ENCODE peak calls at places on chromosomes 16 and 17, in four cellular contexts. One of them, this sample, is unnamed.

GRCh38 chr16:30867747-30868146 is 26.1 kb downstream of the BCL7C start:
- DNase-seq in HepG2: no peak
- DNase-seq in SK-N-SH: peak; percentile 34
- DNase-seq in K562: no peak
- DNase-seq in this sample: no peak

GRCh38 chr17:50769884-50770283 is 2.6 kb upstream of the ANKRD40CL start:
- DNase-seq in K562: no peak
- DNase-seq in HepG2: no peak
- DNase-seq in SK-N-SH: no peak
- DNase-seq in this sample: no peak

GRCh38 chr17:44829558-44830358 is at the start of gene GJC1:
- DNase-seq in HepG2: no peak
- DNase-seq in SK-N-SH: peak; percentile 91
- DNase-seq in K562: peak; percentile 71
- DNase-seq in this sample: no peak

GRCh38 chr16:57758331-57759117 is 23.0 kb downstream of the KATNB1 start:
- DNase-seq in SK-N-SH: no peak
- DNase-seq in K562: no peak
- DNase-seq in HepG2: no peak
- DNase-seq in this sample: no peak

GRCh38 chr16:61823326-61823725 is 212.9 kb downstream of the CDH8 start:
- DNase-seq in HepG2: no peak
- DNase-seq in K562: no peak
- DNase-seq in SK-N-SH: no peak
- DNase-seq in this sample: no peak

GRCh38 chr17:2948721-2949468 is 114.5 kb downstream of the OR1D5 start:
- DNase-seq in SK-N-SH: no peak
- DNase-seq in HepG2: no peak
- DNase-seq in K562: no peak
- DNase-seq in this sample: no peak

GRCh38 chr17:1300580-1300905 is 21.1 kb downstream of the TRARG1 start:
- DNase-seq in HepG2: no peak
- DNase-seq in K562: no peak
- DNase-seq in SK-N-SH: no peak
- DNase-seq in this sample: no peak

GRCh38 chr17:68566145-68566738 is 34.9 kb downstream of the FAM20A start:
- DNase-seq in HepG2: no peak
- DNase-seq in K562: no peak
- DNase-seq in SK-N-SH: no peak
- DNase-seq in this sample: no peak

GRCh38 chr17:63822537-63822936 is 4.7 kb upstream of the PSMC5 start:
- DNase-seq in SK-N-SH: no peak
- DNase-seq in HepG2: no peak
- DNase-seq in K562: no peak
- DNase-seq in this sample: no peak

GRCh38 chr16:66984902-66985311 is 3.5 kb upstream of the CES4A start:
- DNase-seq in SK-N-SH: no peak
- DNase-seq in HepG2: no peak
- DNase-seq in K562: no peak
- DNase-seq in this sample: no peak

GRCh38 chr16:21982108-21982507 is 18.8 kb downstream of the PDZD9 start:
- DNase-seq in K562: no peak
- DNase-seq in SK-N-SH: no peak
- DNase-seq in HepG2: no peak
- DNase-seq in this sample: no peak

GRCh38 chr17:77540975-77541374 is 400.2 kb downstream of the SEC14L1 start:
- DNase-seq in HepG2: no peak
- DNase-seq in SK-N-SH: no peak
- DNase-seq in K562: no peak
- DNase-seq in this sample: no peak

GRCh38 chr16:7513429-7513828 is 180.8 kb downstream of the RBFOX1 start:
- DNase-seq in HepG2: peak; percentile 13
- DNase-seq in K562: peak; percentile 61
- DNase-seq in SK-N-SH: peak; percentile 32
- DNase-seq in this sample: no peak

GRCh38 chr17:28484296-28484695 is 10.9 kb downstream of the SLC13A2 start:
- DNase-seq in SK-N-SH: no peak
- DNase-seq in HepG2: no peak
- DNase-seq in K562: no peak
- DNase-seq in this sample: peak; percentile 79

GRCh38 chr16:23225109-23225508 is 42.6 kb downstream of the SCNN1G start:
- DNase-seq in K562: no peak
- DNase-seq in HepG2: no peak
- DNase-seq in SK-N-SH: no peak
- DNase-seq in this sample: no peak

GRCh38 chr17:1470071-1470773 is 14.2 kb upstream of the CRK start:
- DNase-seq in SK-N-SH: no peak
- DNase-seq in HepG2: no peak
- DNase-seq in K562: no peak
- DNase-seq in this sample: no peak

GRCh38 chr17:7173687-7174602 is 5.2 kb downstream of the ASGR1 start:
- DNase-seq in SK-N-SH: peak; percentile 58
- DNase-seq in K562: no peak
- DNase-seq in HepG2: no peak
- DNase-seq in this sample: no peak

GRCh38 chr16:70746708-70747424 is 54.1 kb downstream of the VAC14 start:
- DNase-seq in K562: peak; percentile 79
- DNase-seq in HepG2: peak; percentile 99
- DNase-seq in SK-N-SH: no peak
- DNase-seq in this sample: no peak

GRCh38 chr17:7380321-7380720 is 568 bp upstream of the TNK1 start:
- DNase-seq in K562: no peak
- DNase-seq in SK-N-SH: peak; percentile 54
- DNase-seq in HepG2: no peak
- DNase-seq in this sample: no peak

GRCh38 chr16:65809627-65810026 is 556.9 kb upstream of the CDH5 start:
- DNase-seq in HepG2: no peak
- DNase-seq in SK-N-SH: no peak
- DNase-seq in K562: no peak
- DNase-seq in this sample: no peak

GRCh38 chr17:77042688-77043330 is 98.0 kb upstream of the SEC14L1 start:
- DNase-seq in SK-N-SH: no peak
- DNase-seq in HepG2: no peak
- DNase-seq in K562: no peak
- DNase-seq in this sample: no peak

GRCh38 chr17:81519284-81520020 is 6.9 kb upstream of the ACTG1 start:
- DNase-seq in HepG2: no peak
- DNase-seq in K562: peak; percentile 91
- DNase-seq in SK-N-SH: no peak
- DNase-seq in this sample: no peak

GRCh38 chr16:83901101-83901500 is 2.2 kb downstream of the MLYCD start:
- DNase-seq in SK-N-SH: no peak
- DNase-seq in HepG2: no peak
- DNase-seq in K562: no peak
- DNase-seq in this sample: no peak

GRCh38 chr16:83898463-83899271 is at the start of gene MLYCD:
- DNase-seq in SK-N-SH: peak; percentile 98
- DNase-seq in K562: peak; percentile 99
- DNase-seq in HepG2: peak; percentile 76
- DNase-seq in this sample: no peak

GRCh38 chr16:83900611-83901010 is 1.7 kb downstream of the MLYCD start:
- DNase-seq in K562: no peak
- DNase-seq in HepG2: no peak
- DNase-seq in SK-N-SH: no peak
- DNase-seq in this sample: no peak

GRCh38 chr16:83899978-83900377 is 1.1 kb downstream of the MLYCD start:
- DNase-seq in K562: no peak
- DNase-seq in SK-N-SH: no peak
- DNase-seq in HepG2: peak; percentile 62
- DNase-seq in this sample: no peak

DNA sequence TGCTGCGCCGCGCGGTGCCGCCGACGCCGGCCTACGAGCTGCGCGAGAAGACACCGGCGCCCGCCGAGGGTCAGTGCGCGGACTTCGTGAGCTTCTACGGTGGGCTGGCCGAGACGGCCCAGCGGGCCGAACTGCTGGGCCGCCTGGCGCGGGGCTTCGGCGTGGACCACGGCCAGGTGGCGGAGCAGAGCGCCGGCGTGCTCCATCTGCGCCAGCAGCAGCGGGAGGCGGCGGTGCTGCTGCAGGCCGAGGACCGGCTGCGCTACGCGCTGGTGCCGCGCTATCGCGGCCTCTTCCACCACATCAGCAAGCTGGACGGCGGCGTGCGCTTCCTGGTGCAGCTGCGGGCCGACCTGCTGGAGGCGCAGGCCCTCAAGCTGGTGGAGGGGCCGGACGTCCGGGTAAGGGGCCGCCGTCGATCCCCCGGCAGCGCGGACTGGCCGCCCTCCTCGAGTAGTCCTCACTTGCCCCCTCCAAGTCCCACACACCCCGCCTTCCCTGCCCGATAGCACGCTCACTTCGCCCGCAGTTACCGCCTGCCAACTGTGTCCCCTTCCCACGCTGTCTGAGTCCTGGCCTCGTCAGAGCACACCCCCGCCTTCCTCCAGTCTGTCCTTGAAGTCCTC is 470 bp downstream of the MLYCD start:
- DNase-seq in SK-N-SH: peak; percentile 78
- DNase-seq in HepG2: no peak
- DNase-seq in K562: peak; percentile 71
- DNase-seq in this sample: no peak
- TF ChIP-seq ZBTB33 in SK-N-SH: no peak
- TF ChIP-seq ZBTB33 in HepG2: no peak
- TF ChIP-seq ZBTB33 in K562: peak; percentile 14
- TF ChIP-seq ZBTB33 in this sample: no peak

GRCh38 chr17:47714773-47715396 is 18.2 kb upstream of the TBX21 start:
- DNase-seq in HepG2: no peak
- DNase-seq in K562: no peak
- DNase-seq in SK-N-SH: no peak
- DNase-seq in this sample: peak; percentile 67
- TF ChIP-seq NFIC in HepG2: no peak
- TF ChIP-seq NFIC in K562: no peak
- TF ChIP-seq NFIC in SK-N-SH: no peak
- TF ChIP-seq NFIC in this sample: no peak

DNA sequence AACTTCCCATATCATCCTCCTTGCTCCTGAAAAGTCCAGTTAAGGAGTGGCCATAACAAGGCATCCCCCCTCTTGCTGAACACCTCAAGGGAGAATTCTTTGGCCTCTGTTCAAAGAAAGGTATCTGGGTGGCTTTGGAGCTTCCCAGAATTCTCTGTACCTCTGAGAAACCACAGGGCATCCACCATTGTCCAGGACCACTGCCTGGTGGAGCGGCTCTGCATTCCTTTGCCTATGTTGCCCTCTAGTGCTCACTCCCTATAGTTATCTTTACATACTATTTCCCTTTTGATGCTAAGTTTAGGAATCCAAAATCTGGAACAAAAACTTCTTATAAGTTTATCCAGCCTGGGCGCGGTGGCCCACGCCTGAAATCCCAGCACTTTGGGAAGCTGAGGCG is 30.3 kb downstream of the CHD9NB start:
- DNase-seq in HepG2: peak; percentile 63
- DNase-seq in K562: peak; percentile 61
- DNase-seq in SK-N-SH: peak; percentile 70
- DNase-seq in this sample: no peak
- TF ChIP-seq ZBTB33 in HepG2: no peak
- TF ChIP-seq ZBTB33 in K562: no peak
- TF ChIP-seq ZBTB33 in SK-N-SH: no peak
- TF ChIP-seq ZBTB33 in this sample: no peak

DNA sequence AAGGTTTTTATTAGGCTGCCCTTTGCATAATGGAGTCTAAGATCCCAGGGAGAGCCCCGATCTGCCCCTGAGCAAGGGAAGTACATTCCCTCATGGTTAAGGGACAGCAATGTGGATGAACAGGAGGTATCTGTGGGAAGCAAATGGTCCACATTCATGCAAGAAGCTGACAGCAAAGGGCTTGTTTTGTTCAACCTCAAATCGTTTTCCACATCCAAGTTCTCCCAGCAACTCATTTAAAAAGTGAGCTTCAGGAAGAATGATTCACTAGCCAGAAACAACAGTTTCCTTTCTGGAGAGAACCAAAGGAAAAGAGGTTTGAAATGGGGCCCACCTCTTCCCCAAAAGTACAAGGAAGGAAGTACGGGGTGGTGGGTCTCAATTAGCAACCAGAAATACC is 9.4 kb downstream of the HSPB9 start:
- DNase-seq in K562: no peak
- DNase-seq in SK-N-SH: no peak
- DNase-seq in HepG2: no peak
- DNase-seq in this sample: no peak
- TF ChIP-seq NFIC in K562: no peak
- TF ChIP-seq NFIC in SK-N-SH: no peak
- TF ChIP-seq NFIC in HepG2: no peak
- TF ChIP-seq NFIC in this sample: no peak

GRCh38 chr16:80602894-80603293 is 62.1 kb downstream of the DYNLRB2 start:
- DNase-seq in K562: no peak
- DNase-seq in SK-N-SH: no peak
- DNase-seq in HepG2: no peak
- DNase-seq in this sample: no peak

GRCh38 chr16:80594756-80595155 is 54.0 kb downstream of the DYNLRB2 start:
- DNase-seq in K562: no peak
- DNase-seq in HepG2: no peak
- DNase-seq in SK-N-SH: no peak
- DNase-seq in this sample: no peak

GRCh38 chr16:80596507-80597207 is 55.9 kb downstream of the DYNLRB2 start:
- DNase-seq in K562: no peak
- DNase-seq in SK-N-SH: no peak
- DNase-seq in HepG2: no peak
- DNase-seq in this sample: no peak

GRCh38 chr16:80601182-80601581 is 60.4 kb downstream of the DYNLRB2 start:
- DNase-seq in HepG2: no peak
- DNase-seq in K562: no peak
- DNase-seq in SK-N-SH: no peak
- DNase-seq in this sample: no peak

DNA sequence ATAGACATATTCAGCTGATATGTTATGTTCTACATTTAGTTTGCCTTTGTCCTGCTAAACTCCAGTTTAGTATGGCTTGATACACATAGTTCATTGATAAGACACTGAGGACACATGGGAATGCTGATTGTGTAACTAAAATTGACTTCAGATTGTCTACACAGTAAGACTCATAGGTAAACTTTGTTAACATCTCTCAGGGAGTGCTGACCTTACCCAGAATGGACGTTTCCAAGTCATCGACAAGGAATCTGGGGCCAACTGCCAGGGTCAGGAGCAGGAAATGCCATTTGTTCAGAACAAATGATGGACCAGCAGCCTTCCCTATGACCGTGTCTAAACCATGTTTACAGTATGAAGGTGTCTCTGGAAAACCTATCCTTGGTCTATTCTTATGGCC is 58.7 kb downstream of the DYNLRB2 start:
- DNase-seq in K562: no peak
- DNase-seq in HepG2: no peak
- DNase-seq in SK-N-SH: no peak
- DNase-seq in this sample: no peak
- TF ChIP-seq ZBTB33 in K562: no peak
- TF ChIP-seq ZBTB33 in HepG2: no peak
- TF ChIP-seq ZBTB33 in SK-N-SH: no peak
- TF ChIP-seq ZBTB33 in this sample: no peak

GRCh38 chr16:64532117-64532516 is 589.7 kb downstream of the CDH11 start:
- DNase-seq in SK-N-SH: no peak
- DNase-seq in HepG2: no peak
- DNase-seq in K562: no peak
- DNase-seq in this sample: no peak
- TF ChIP-seq NFIC in SK-N-SH: no peak
- TF ChIP-seq NFIC in HepG2: no peak
- TF ChIP-seq NFIC in K562: no peak
- TF ChIP-seq NFIC in this sample: no peak